ENCODE peak calls at places on chromosomes 13 and 19, in four cellular contexts. I is heart right ventricle, R is breast epithelium, E is tibial nerve. H is an unnamed sample.
A peak's percentile ranks its signal among the peaks of the same experiment; 100 is the strongest.

GRCh38 chr13:113616991-113617749 is 32.6 kb downstream of the TFDP1 start:
- DNase-seq in I (no peak), R (no peak), E (no peak), H (no peak)

GRCh38 chr13:23771966-23772365 is 117.2 kb downstream of the MIPEP start:
- DNase-seq in I (no peak), R (no peak), E (no peak), H (no peak)

GRCh38 chr13:25330541-25330940 is 29.1 kb downstream of the NUP58 start:
- DNase-seq in I (no peak), R (no peak), E (no peak), H (no peak)

GRCh38 chr19:18109363-18109730 is 11.8 kb downstream of the MAST3 start:
- DNase-seq in I (no peak), R (no peak), E (no peak), H (no peak)

GRCh38 chr13:20788312-20788711 is 14.6 kb upstream of the EEF1AKMT1 start:
- DNase-seq in I (no peak), R (no peak), E (no peak), H (no peak)

GRCh38 chr19:38082256-38083118 is 141.5 kb downstream of the DPF1 start:
- DNase-seq in I (no peak), R (no peak), E (no peak), H (no peak)

GRCh38 chr19:34772697-34773554 is at the start of gene ZNF599:
- DNase-seq in I (peak; percentile 93), R (peak; percentile 89), E (peak; percentile 84), H (peak; percentile 94)

GRCh38 chr19:294341-294818 is 3.2 kb upstream of the PLPP2 start:
- DNase-seq in I (no peak), R (peak; percentile 46), E (no peak), H (no peak)

GRCh38 chr13:45941261-45941660 is 89.7 kb upstream of the SIAH3 start:
- DNase-seq in I (no peak), R (no peak), E (no peak), H (no peak)

GRCh38 chr13:108919036-108919907 is 289.9 kb downstream of the MYO16 start:
- DNase-seq in I (no peak), R (no peak), E (no peak), H (no peak)

GRCh38 chr19:19043881-19044280 is 10.5 kb downstream of the ARMC6 start:
- DNase-seq in I (no peak), R (no peak), E (no peak), H (no peak)

GRCh38 chr13:101190337-101190736 is 226.0 kb downstream of the NALCN start:
- DNase-seq in I (no peak), R (no peak), E (no peak), H (no peak)

GRCh38 chr19:5340637-5341447 is at the start of gene PTPRS:
- DNase-seq in I (peak; percentile 86), R (peak; percentile 71), E (peak; percentile 38), H (peak; percentile 32)

GRCh38 chr19:41734156-41734555 is 21.2 kb upstream of the CEACAM6 start:
- DNase-seq in I (no peak), R (no peak), E (no peak), H (no peak)

GRCh38 chr13:51666316-51666715 is 82.1 kb downstream of the WDFY2 start:
- DNase-seq in I (no peak), R (no peak), E (no peak), H (no peak)

GRCh38 chr19:12841094-12841493 is 2.8 kb downstream of the MAST1 start:
- DNase-seq in I (no peak), R (no peak), E (no peak), H (no peak)

GRCh38 chr13:40109324-40109958 is 454.0 kb downstream of the COG6 start:
- DNase-seq in I (no peak), R (no peak), E (no peak), H (no peak)

GRCh38 chr19:40612831-40613668 is 11.9 kb downstream of the LTBP4 start:
- DNase-seq in I (peak; percentile 74), R (no peak), E (peak; percentile 70), H (no peak)
- H3K4me3 ChIP-seq in I (peak overlapping the region; percentile 65), R (peak overlapping the region; percentile 89), E (peak overlapping the region; percentile 28), H (peak overlapping the region; percentile 63)

GRCh38 chr13:30377312-30377685 is 45.0 kb upstream of the UBE2L5 start:
- DNase-seq in I (no peak), R (no peak), E (no peak), H (no peak)

GRCh38 chr13:30371649-30372265 is 50.5 kb upstream of the UBE2L5 start:
- DNase-seq in I (no peak), R (no peak), E (no peak), H (no peak)

GRCh38 chr13:30373727-30374126 is 48.6 kb upstream of the UBE2L5 start:
- DNase-seq in I (no peak), R (no peak), E (no peak), H (peak; percentile 46)

GRCh38 chr13:30376426-30377311 is 45.6 kb upstream of the UBE2L5 start:
- DNase-seq in I (no peak), R (no peak), E (no peak), H (peak; percentile 32)

DNA sequence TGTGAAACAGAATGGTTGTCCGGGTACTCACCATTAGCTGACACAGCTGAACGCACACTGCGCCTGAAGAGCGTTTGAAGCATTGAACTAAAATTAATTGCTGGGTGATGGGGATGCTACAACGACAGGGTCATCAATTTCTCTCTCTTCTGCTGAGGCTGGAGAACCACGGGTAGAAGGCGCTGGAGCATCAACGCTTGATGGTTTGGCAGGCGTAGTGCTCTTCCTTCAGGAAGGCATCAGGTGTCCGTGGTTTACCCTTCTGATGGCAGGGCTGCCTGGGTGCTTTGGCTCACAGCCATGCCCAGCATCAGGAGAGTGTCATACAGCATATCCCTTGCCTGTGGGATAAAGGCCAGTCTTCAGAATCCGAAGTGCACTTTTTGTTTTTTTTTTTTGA is 46.9 kb upstream of the UBE2L5 start:
- DNase-seq in I (no peak), R (no peak), E (no peak), H (peak; percentile 29)
- H3K27ac ChIP-seq in I (no peak overlapping the region), R (no peak overlapping the region), E (no peak overlapping the region), H (no peak overlapping the region)

GRCh38 chr19:1438035-1438932 is at the start of gene RPS15:
- DNase-seq in I (peak; percentile 97), R (peak; percentile 97), E (peak; percentile 89), H (peak; percentile 96)

GRCh38 chr19:1438933-1439358 is 750 bp downstream of the RPS15 start:
- DNase-seq in I (no peak), R (no peak), E (no peak), H (no peak)

GRCh38 chr19:1440418-1440801 is 2.2 kb downstream of the RPS15 start:
- DNase-seq in I (no peak), R (no peak), E (no peak), H (no peak)

GRCh38 chr19:1435378-1435989 is 2.7 kb upstream of the RPS15 start:
- DNase-seq in I (no peak), R (no peak), E (no peak), H (no peak)

DNA sequence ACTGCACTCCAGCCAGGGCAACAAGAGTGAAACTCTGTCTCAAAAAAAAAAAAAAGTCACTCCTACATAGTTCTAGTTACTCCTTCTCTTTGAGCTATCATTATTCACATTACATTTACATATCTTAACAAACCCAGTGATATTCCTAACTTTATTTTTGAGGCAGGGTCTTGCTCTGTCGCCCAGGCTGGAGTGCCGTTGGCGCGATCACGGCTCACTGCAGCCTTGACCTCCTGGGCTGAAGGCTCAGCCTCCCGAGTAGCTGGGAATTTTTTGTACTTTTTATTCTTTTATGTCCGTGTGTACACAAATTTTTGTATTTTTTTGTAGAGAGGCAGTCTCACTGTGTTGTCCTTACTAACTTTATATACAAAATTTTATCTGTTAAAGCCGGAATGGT is 587 bp upstream of the RPS15 start:
- DNase-seq in I (no peak), R (no peak), E (no peak), H (no peak)
- H3K4me3 ChIP-seq in I (no peak overlapping the region), R (peak overlapping the region; percentile 94), E (no peak overlapping the region), H (peak overlapping the region; percentile 72)

DNA sequence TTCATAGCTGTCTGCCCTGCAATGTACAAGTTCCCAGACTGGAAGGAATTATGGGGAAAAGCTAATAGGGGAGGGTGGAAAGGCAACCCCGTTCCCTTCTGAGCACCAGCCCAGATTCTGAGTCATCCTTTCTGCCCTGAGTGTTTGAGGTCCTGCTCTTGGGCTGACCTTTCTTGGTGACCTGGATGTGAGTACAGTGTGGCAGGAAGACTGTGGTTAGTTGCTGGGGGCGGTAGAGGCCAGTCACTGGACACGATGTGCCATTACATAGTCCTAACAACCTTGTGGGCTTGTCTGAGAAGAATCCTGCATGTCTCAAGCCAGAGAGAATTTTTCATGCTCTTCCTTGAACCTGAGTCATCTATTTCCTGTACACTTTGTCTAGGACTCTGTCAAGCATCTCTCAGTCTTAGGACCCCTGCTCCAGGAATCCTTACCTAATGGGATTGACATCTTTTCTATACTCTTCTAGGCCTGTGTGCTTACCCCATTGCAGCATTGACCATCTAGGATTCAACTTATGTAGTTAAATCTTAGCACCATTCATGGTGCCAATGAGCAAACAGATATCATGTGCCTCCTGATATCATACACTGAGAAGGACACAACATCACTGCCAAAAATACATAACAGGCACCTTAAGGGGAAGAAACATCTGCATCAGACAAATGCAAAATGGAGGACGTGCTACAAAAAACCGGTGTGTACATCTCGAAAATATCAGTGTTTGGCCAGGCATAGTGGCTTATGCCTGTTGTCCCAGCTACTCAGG is 8.1 kb upstream of the ANGPTL4 start:
- DNase-seq in I (no peak), R (no peak), E (peak; percentile 64), H (peak; percentile 83)
- H3K27ac ChIP-seq in I (no peak overlapping the region), R (peak overlapping the region; percentile 74), E (peak overlapping the region; percentile 50), H (peak overlapping the region; percentile 49)

GRCh38 chr19:3575260-3575741 is 2.6 kb downstream of the HMG20B start:
- DNase-seq in I (no peak), R (no peak), E (no peak), H (no peak)

GRCh38 chr19:3573858-3574637 is 1.3 kb downstream of the HMG20B start:
- DNase-seq in I (peak; percentile 85), R (peak; percentile 94), E (peak; percentile 71), H (peak; percentile 87)

GRCh38 chr19:3576696-3577443 is 4.1 kb downstream of the HMG20B start:
- DNase-seq in I (peak; percentile 71), R (no peak), E (no peak), H (no peak)

GRCh38 chr19:3577741-3578344 is 5.1 kb downstream of the HMG20B start:
- DNase-seq in I (no peak), R (no peak), E (no peak), H (no peak)

DNA sequence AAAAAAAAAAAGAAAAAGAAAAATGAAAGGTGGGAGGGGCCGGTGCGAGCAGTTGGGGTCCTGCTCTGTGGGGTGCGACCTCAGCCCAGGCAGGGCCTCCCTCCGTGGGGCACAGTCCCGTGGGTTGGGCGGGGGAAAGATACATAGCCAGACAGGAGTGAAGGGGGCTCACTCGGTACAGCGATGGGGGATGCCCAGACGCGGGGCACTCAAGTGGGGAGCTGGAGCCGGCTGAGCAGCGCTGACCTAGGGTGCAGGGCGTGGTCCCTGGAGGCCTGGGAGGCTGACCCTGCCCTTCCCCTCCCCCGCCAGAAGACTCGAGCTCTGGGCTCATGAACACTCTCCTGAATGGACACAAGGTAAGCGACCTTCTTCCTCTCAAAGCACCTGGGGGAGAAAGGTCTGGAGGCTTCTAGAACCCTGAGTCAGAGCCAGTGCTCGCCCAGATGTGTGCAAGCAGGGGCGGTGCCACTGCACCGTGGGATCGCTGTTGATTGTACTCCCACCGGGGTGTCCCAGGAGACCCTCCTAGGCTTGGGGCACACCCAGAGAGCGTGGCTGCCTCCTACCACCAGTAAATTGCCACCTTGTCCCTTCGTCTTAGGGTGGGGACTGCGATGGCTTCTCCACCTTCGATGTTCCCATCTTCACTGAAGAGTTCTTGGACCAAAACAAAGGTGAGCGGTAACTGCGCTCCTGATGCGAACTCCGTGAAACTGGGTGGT is 3.4 kb downstream of the HMG20B start:
- DNase-seq in I (no peak), R (no peak), E (no peak), H (no peak)
- H3K4me3 ChIP-seq in I (peak overlapping the region; percentile 33), R (no peak overlapping the region), E (no peak overlapping the region), H (peak overlapping the region; percentile 37)

GRCh38 chr19:45646345-45646698 is 7.1 kb upstream of the EML2 start:
- DNase-seq in I (no peak), R (no peak), E (no peak), H (no peak)
- H3K27ac ChIP-seq in I (peak overlapping the region; percentile 20), R (no peak overlapping the region), E (no peak overlapping the region), H (no peak overlapping the region)

H was measured in tibial artery.